ENCODE peak calls at places on chromosomes 11 and 22, in four cellular contexts. One of them, this sample, is unnamed.

GRCh38 chr22:43818981-43819690 is 7.0 kb upstream of the EFCAB6 start:
- DNase-seq in AG04450: no peak
- DNase-seq in testis: no peak
- DNase-seq in heart right ventricle: no peak
- DNase-seq in this sample: no peak

GRCh38 chr11:2846056-2846455 is 39.5 kb downstream of the CDKN1C start:
- DNase-seq in heart right ventricle: no peak
- DNase-seq in testis: no peak
- DNase-seq in AG04450: no peak
- DNase-seq in this sample: no peak

GRCh38 chr22:21868651-21869050 is 1.2 kb upstream of the MAPK1 start:
- DNase-seq in AG04450: no peak
- DNase-seq in heart right ventricle: no peak
- DNase-seq in testis: no peak
- DNase-seq in this sample: no peak

GRCh38 chr11:118607401-118608267 is at the start of gene PHLDB1:
- DNase-seq in AG04450: no peak
- DNase-seq in testis: peak; percentile 70
- DNase-seq in heart right ventricle: peak; percentile 76
- DNase-seq in this sample: peak; percentile 75

GRCh38 chr11:45607995-45608394 is 57.4 kb downstream of the CHST1 start:
- DNase-seq in heart right ventricle: peak; percentile 52
- DNase-seq in AG04450: no peak
- DNase-seq in testis: no peak
- DNase-seq in this sample: peak; percentile 86

GRCh38 chr22:50507421-50507990 is at the start of gene LMF2:
- DNase-seq in AG04450: no peak
- DNase-seq in heart right ventricle: peak; percentile 90
- DNase-seq in testis: peak; percentile 92
- DNase-seq in this sample: peak; percentile 89

GRCh38 chr11:46381836-46382643 is 571 bp downstream of the MDK start:
- DNase-seq in heart right ventricle: no peak
- DNase-seq in testis: peak; percentile 31
- DNase-seq in AG04450: no peak
- DNase-seq in this sample: peak; percentile 15

GRCh38 chr22:33854724-33855123 is 65.6 kb downstream of the LARGE1 start:
- DNase-seq in AG04450: no peak
- DNase-seq in heart right ventricle: no peak
- DNase-seq in testis: no peak
- DNase-seq in this sample: no peak

GRCh38 chr22:46686221-46686872 is 51.7 kb downstream of the CERK start:
- DNase-seq in AG04450: no peak
- DNase-seq in testis: peak; percentile 91
- DNase-seq in heart right ventricle: peak; percentile 67
- DNase-seq in this sample: no peak

GRCh38 chr11:12100886-12101285 is 9.5 kb upstream of the MICAL2 start:
- DNase-seq in testis: peak; percentile 91
- DNase-seq in AG04450: no peak
- DNase-seq in heart right ventricle: no peak
- DNase-seq in this sample: no peak

GRCh38 chr11:12100429-12100828 is 10.0 kb upstream of the MICAL2 start:
- DNase-seq in AG04450: no peak
- DNase-seq in testis: no peak
- DNase-seq in heart right ventricle: no peak
- DNase-seq in this sample: no peak

GRCh38 chr11:12103411-12104225 is 6.8 kb upstream of the MICAL2 start:
- DNase-seq in heart right ventricle: no peak
- DNase-seq in testis: peak; percentile 18
- DNase-seq in AG04450: no peak
- DNase-seq in this sample: no peak

GRCh38 chr11:12101318-12101717 is 9.1 kb upstream of the MICAL2 start:
- DNase-seq in AG04450: no peak
- DNase-seq in testis: no peak
- DNase-seq in heart right ventricle: no peak
- DNase-seq in this sample: no peak

DNA sequence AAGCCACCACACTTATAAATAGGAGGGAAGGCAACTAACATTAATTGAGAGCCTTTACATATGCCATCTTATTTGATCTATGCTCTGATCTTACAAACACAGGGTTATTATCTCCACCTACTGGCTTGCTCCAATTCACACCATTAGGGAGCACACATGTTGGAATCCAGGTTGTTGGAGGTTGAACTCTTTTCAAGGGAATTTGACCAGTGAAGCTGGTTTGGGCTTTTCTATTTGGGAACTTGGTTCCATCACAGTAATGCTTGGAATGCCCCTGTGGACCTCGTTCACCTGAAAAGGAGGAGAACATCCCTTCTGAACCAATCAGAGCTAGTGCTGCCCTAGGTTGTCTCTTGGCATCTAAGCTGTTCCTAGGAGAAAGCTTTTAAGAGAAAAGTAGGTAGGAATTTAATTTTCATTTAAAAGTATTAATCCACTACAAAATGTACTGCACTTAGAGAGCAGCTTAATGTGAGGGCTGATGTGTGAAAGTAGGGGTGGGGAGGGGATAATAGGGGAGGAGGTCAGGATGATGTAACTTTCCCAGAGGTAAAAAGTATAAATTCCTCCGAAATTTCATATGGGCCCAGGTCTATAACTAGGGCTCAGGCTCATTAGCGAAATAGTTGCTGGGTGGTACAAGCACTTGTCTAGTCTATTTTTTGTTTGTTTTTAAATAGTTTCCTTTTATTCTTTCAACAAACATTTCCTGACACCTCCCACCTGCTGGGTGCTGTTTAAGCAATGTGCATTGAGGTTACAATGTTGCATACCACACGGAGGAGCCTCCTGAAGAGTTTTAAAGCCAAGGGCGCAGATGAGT is 7.6 kb upstream of the MICAL2 start:
- DNase-seq in AG04450: no peak
- DNase-seq in heart right ventricle: no peak
- DNase-seq in testis: peak; percentile 56
- DNase-seq in this sample: no peak
- TF ChIP-seq CTCF in AG04450: peak; percentile 12
- TF ChIP-seq CTCF in heart right ventricle: no peak
- TF ChIP-seq CTCF in testis: no peak
- TF ChIP-seq CTCF in this sample: no peak

DNA sequence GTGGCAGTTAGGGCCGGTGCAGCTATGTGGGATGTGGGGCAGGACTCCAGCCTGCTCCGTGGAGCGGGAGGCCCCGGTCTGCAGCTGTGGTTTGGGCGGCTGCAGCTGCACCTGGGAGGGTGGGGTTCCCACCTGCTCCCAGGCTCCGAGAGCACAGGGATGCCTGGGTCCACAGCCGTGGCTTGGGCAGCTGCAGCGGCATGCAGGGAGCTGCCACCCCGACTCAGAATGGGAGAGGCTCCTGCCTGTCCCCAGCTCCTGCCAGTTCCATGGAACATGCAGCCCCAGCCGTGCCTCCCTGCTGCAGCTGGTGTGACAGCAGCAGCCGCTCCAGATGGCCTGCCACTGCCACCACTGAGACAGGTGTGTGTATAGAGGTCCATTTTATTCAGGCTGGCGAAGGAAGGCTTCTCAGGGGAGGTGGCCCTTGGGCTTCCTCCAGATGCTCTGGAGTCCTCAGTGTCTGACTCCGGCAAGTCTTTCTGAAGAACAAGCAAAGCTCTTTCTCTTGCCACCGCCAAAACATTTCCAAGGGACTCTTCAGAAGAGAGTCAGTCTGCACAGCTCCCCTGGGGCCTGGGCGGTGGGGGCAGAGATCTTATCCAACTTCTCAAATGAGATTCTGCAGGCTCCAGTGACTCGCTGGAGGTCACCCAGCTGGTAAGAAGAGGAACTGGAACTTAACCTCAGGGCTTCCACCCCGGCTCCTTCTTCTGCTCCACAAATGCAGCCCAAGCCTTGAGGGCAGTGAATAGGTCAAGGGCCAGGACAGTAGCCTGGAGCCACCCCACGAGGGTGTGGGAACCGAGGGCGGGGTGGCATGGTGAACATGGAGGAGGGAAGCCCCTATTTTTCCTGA is 21.6 kb upstream of the UPK3A start:
- DNase-seq in testis: no peak
- DNase-seq in AG04450: no peak
- DNase-seq in heart right ventricle: no peak
- DNase-seq in this sample: no peak
- H3K4me3 ChIP-seq in testis: no peak overlapping the region
- H3K4me3 ChIP-seq in AG04450: no peak overlapping the region
- H3K4me3 ChIP-seq in heart right ventricle: no peak overlapping the region
- H3K4me3 ChIP-seq in this sample: no peak overlapping the region

DNA sequence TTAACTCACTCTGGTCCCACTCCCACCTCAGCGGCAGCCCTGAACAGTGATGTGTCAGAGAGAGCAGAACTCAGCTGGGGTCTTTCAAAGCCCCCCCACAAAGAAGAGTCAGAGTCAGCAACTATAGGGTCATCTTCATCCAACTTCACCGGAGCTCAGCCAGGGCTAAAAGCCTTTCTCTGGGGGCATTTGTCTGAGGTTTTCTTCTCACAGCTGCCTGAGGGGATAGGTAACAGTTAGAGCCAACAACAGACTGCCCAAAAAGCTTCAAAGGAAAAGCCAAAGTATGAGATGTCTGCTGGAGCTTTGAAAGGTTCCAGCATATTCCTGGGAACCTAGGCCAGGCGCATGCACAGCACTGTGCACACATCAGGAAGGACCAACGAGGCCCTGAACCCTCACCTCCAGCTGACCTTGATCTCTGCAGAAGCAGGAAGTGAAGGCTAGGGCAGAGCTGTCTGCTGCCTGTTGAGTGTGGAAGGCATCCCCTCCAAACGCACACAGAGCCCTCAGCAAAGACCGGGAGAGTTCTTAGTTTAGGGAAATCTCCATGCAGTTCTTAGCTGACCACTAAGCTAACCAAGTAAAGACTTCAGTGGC is 28.1 kb upstream of the COMT start:
- DNase-seq in testis: no peak
- DNase-seq in AG04450: no peak
- DNase-seq in heart right ventricle: no peak
- DNase-seq in this sample: no peak
- H3K27ac ChIP-seq in testis: no peak overlapping the region
- H3K27ac ChIP-seq in AG04450: no peak overlapping the region
- H3K27ac ChIP-seq in heart right ventricle: no peak overlapping the region
- H3K27ac ChIP-seq in this sample: no peak overlapping the region

DNA sequence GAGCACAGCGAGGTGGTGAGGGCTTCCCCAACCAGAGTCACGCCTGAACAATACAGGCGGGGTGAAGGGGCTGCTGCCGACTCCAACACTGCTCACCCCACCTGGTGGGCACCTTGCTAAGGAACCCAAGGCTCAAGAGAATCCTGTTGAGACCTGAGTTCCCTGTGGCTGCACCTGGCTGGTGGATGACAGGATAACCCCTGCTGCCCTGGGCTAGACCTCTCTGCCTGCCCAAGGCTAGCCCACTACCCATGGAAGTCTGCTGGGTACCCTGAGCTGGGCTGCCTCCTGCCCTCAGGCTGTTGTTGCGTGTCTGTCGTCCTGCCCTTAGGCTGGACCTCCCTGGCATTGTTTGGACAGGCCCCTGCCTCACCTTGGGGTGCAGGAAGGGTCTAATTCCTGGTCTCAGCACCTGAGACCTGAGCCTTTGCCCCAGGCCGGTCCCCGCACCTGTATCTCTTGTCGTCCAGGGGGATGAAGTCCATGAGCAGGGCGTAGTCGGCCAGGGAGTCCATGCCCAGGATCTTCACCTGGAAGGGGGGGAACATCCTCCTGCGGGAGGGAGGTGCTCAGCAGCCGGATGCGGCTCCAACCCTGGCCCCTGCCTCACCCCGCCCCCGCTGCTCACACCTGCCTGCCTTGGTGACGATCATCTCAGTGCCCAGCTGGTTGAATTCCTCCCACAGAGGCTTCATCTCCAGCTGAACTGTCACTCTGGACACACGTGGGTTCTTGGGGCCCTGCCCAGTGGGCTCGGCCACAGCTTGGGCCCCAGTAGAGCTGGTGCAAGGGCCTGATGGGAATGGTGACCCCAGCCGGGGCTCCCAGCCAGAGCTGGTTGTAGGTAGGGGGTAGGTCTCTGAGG is 4.9 kb upstream of the NUDT8 start:
- DNase-seq in testis: no peak
- DNase-seq in AG04450: no peak
- DNase-seq in heart right ventricle: no peak
- DNase-seq in this sample: no peak
- TF ChIP-seq CTCF in testis: no peak
- TF ChIP-seq CTCF in AG04450: no peak
- TF ChIP-seq CTCF in heart right ventricle: no peak
- TF ChIP-seq CTCF in this sample: no peak

DNA sequence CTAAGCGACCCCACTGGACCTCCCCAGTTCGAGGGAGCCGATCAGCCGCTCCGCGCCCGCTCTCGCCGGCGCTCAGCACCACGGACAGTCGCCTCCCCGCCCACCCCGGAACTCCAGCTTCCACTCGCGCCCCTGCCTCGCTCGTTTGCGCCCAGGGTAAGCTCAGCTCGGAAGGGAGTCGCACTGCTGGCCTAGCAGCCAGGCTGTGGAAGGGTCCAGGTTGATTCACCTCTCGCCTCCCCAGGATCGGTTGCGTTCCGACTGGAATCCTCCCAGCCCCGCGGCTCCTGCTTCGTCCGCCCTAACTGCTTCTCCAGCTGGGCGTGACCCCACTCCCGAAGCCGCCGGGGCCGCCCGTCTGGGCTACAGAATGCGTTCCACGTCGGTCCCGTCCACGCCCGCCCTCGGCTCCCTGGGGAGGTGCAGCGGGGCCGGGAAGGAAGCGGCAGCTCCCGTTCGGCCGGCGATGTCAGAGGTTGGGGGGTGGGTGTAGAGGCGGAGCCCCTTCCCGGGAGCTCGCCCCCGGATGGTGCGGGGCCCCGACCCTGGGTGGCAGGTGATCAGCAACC is 343 bp downstream of the SCN3B start:
- DNase-seq in AG04450: peak; percentile 1
- DNase-seq in heart right ventricle: peak; percentile 51
- DNase-seq in testis: peak; percentile 60
- DNase-seq in this sample: no peak
- H3K4me3 ChIP-seq in AG04450: peak overlapping the region; percentile 66
- H3K4me3 ChIP-seq in heart right ventricle: peak overlapping the region; percentile 56
- H3K4me3 ChIP-seq in testis: peak overlapping the region; percentile 74
- H3K4me3 ChIP-seq in this sample: peak overlapping the region; percentile 93

DNA sequence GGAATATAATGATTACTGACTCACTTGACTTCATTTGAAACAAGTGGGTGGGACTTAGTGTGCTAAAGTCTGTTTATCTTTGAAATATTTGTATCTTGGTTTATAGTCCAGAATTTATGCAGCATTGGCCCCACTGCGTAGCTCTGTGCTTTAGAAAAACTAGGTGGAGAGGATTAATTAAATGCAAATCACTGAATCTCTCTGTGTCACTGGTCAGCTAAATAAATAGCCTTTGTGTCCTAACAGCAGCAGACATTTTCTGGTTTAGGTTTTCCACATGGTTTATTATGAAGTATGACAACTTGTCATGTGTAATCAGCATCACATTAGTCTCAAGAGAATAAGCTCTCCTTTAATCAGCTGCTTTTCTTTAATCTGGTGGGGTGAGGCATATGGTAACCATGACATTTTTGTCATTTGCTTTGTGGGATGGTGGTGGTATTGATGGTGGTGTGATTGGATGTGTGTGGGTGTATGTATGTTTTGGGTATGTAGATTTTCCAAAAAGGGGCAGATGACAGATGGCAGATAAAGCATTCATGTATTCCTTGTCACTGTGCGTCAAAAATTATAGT is 33.9 kb downstream of the BCL2L13 start:
- DNase-seq in testis: no peak
- DNase-seq in AG04450: no peak
- DNase-seq in heart right ventricle: no peak
- DNase-seq in this sample: no peak
- H3K27ac ChIP-seq in testis: no peak overlapping the region
- H3K27ac ChIP-seq in AG04450: no peak overlapping the region
- H3K27ac ChIP-seq in heart right ventricle: no peak overlapping the region
- H3K27ac ChIP-seq in this sample: no peak overlapping the region